ENCODE peak calls at places on chromosomes 2 and 18, in eight cellular contexts. S, U, T, J, C, A, D and P are unnamed samples.

GRCh38 chr2:120205901-120206581 is 17.2 kb downstream of the TMEM185B start:
- DNase-seq in T (peak), A (peak), U (no peak), C (no peak), J (peak), D (no peak), S (no peak), P (peak)

GRCh38 chr2:24409700-24410556 is 49.6 kb upstream of the ITSN2 start:
- DNase-seq in S (peak), C (peak), T (no peak), A (peak), D (peak), U (no peak), J (peak), P (peak)

GRCh38 chr18:26342646-26343045 is 116.4 kb downstream of the TAF4B start:
- DNase-seq in J (no peak), U (no peak), A (no peak), C (no peak), S (no peak), D (no peak), T (no peak), P (no peak)

GRCh38 chr2:165015052-165015642 is 59.8 kb upstream of the SLC38A11 start:
- DNase-seq in S (peak), C (peak), J (peak), A (peak), D (no peak), U (peak), T (no peak), P (peak)

GRCh38 chr18:9599328-9599727 is 15.0 kb downstream of the PPP4R1 start:
- DNase-seq in C (no peak), T (no peak), S (no peak), A (no peak), U (no peak), D (no peak), J (no peak), P (no peak)

GRCh38 chr2:204115288-204115687 is 178.7 kb downstream of the ICOS start:
- DNase-seq in D (no peak), S (no peak), U (no peak), C (no peak), J (no peak), A (no peak), T (no peak), P (no peak)

GRCh38 chr2:237165405-237166276 is 80.0 kb downstream of the COPS8 start:
- DNase-seq in J (peak), S (peak), D (no peak), T (no peak), A (no peak), C (no peak), U (no peak), P (no peak)

GRCh38 chr2:39504790-39505335 is 67.8 kb upstream of the MAP4K3 start:
- DNase-seq in T (no peak), S (peak), U (no peak), J (no peak), D (no peak), A (no peak), C (no peak), P (no peak)

GRCh38 chr2:86020984-86021383 is 84.7 kb downstream of the POLR1A start:
- DNase-seq in J (no peak), A (no peak), D (no peak), T (no peak), C (no peak), U (no peak), S (peak), P (no peak)

GRCh38 chr2:120938132-120938771 is 202.6 kb downstream of the GLI2 start:
- DNase-seq in A (no peak), T (no peak), S (no peak), U (no peak), C (no peak), D (no peak), J (no peak), P (no peak)

GRCh38 chr18:42190643-42191042 is 235.6 kb downstream of the PIK3C3 start:
- DNase-seq in S (no peak), C (no peak), A (no peak), J (no peak), D (no peak), T (no peak), U (no peak), P (no peak)

GRCh38 chr2:23689891-23690290 is 237.0 kb downstream of the ATAD2B start:
- DNase-seq in T (peak), U (no peak), S (no peak), C (no peak), J (no peak), D (no peak), A (no peak), P (no peak)

DNA sequence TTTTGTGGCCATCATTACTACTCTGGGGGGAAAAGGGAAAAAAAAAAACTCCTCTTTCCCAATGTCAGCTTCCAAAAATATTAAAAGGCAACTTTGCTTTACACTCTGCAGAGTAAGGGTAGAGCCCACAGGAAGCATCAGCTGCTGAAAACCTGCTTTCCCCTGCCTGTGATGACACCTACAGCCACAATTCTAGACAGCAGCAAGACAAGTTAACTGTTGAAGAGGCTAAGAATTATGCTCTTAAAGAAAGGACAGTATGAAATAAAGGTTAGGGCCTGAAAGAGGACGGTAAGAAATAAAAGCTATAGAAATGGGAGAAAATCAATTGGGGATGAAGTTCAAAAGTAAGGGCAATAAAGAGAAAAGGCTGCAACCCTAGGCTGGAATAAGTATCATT is 3.0 kb downstream of the PDE11A start:
- DNase-seq in D (no peak), A (no peak), U (no peak), C (no peak), S (no peak), T (no peak), J (peak), P (no peak)
- TF ChIP-seq CTCF in D (no peak), A (no peak), U (no peak), C (no peak), S (no peak), T (no peak), J (peak), P (no peak)

DNA sequence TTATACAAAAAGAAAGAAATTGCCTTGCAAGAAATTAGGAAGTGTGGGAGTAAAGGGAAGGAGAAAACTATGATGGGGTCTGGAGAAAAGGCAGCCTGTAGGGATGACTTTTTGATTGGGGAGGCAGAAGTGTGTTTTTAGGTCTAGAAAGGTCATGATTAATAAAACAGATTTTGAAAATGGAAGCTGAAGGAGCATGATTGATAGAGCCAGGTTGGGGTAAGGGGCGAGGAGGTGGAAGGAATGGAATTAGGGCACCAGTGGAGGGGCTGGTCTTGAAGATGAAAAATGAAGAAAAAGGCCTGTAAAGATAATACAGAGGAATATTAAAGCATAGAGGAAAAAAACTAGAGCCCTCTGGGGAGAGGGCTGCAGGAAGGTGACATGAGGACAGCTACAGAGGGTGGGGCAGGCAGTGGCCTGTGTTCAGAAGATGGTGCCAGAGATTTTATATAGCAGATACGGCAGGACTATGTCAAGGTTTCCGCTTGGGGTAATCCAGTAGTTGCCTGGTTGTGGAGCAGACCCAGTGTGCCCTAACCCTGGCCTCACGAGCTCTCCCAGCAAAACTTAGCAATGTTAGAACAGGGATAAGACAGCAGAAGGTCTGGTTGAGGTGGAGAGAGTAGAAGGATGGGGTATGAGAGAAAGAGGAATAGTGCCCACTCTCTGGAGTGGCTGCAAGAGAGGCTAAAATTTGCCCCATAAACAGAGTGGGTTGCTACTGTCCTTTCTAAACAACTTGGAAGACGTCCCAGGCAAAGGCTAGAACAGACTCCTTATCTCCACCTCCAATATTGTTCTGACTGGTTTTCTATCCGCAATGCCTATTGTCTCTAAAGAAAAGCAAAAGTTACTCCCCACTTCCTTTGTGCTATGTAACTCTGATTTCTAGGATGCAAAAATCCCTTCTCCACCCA is 287.3 kb downstream of the AGPS start:
- DNase-seq in A (no peak), C (no peak), T (no peak), J (no peak), U (no peak), S (no peak), D (no peak), P (no peak)
- TF ChIP-seq CTCF in A (no peak), C (no peak), T (no peak), J (no peak), U (no peak), S (no peak), D (no peak), P (no peak)

GRCh38 chr2:97858442-97858841 is 137.3 kb downstream of the TMEM131 start:
- DNase-seq in S (no peak), T (no peak), C (no peak), D (no peak), U (no peak), J (no peak), A (no peak), P (no peak)
- TF ChIP-seq CTCF in S (no peak), T (no peak), C (no peak), D (no peak), U (no peak), J (no peak), A (no peak), P (no peak)

GRCh38 chr2:46297546-46298271 is 502 bp downstream of the EPAS1 start:
- DNase-seq in C (peak), U (peak), J (peak), T (peak), S (no peak), A (peak), D (peak), P (peak)
- TF ChIP-seq CTCF in C (no peak), U (no peak), J (peak), T (no peak), S (no peak), A (no peak), D (no peak), P (no peak)

DNA sequence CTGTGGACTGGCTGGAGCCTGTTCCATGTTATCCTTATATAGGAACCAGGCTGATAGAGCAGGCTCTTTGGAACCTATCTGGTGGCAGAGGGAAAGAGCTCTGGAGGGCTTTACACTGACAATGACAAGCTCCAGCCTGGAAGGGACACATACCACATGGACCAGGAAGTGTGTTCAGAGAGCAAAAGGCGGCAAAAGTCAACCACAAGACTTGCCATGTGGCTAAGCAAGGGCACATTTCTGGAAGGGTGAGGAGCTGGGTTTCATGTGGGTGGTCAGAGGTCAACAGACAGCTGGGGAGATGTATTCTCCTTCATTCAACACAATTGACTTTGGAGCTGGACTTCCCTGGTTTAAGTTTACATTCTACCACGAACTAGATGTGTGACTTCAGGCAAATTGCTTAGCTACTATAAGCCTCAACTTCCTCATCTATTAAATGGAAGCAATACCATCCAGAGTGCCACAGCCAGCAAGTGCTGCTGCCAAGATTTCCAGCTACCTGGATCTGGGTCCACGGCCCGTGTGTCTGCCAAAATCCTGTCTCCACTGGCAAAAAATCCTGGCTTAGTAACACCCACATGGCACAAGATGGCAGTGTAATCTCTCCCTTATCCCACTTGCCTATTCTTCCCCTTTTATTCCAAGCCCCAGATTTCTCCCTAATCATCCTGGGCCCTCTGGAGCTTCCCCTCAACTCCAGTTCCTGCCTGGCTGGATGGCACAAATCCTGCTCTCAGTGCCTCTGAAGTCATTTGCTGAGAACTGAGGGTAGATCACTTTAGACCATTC is 325.3 kb downstream of the DYSF start:
- DNase-seq in S (no peak), J (no peak), A (no peak), C (no peak), U (no peak), D (no peak), T (no peak), P (no peak)
- TF ChIP-seq CTCF in S (no peak), J (no peak), A (no peak), C (no peak), U (no peak), D (no peak), T (no peak), P (no peak)

DNA sequence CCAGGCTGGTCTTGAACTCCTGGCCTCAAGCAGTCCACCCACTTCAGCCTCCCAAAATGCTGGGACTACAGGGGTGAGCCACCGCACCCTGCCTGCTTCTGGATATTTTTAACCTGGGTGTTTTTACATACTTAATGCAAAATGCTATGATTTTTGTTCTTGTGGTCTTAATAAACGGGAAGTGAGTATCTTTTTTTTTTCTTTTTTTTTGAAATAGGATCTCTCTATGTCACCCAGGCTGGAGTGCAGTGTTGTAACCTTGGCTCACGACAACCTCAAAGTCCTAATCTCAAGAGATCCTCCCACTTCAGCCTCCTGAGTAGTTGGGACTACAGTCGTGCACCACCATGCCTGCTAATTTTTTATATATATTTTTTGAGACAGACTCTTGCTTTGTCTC is 19.2 kb upstream of the ASXL2 start:
- DNase-seq in J (no peak), C (no peak), D (no peak), T (no peak), A (no peak), U (no peak), S (no peak), P (no peak)
- TF ChIP-seq CTCF in J (no peak), C (no peak), D (no peak), T (no peak), A (no peak), U (no peak), S (no peak), P (no peak)

GRCh38 chr18:64330161-64330560 is 181.3 kb upstream of the LINC00305 start:
- DNase-seq in S (no peak), C (no peak), A (no peak), U (no peak), T (no peak), D (no peak), J (peak), P (peak)
- TF ChIP-seq CTCF in S (no peak), C (no peak), A (no peak), U (no peak), T (no peak), D (no peak), J (peak), P (no peak)

DNA sequence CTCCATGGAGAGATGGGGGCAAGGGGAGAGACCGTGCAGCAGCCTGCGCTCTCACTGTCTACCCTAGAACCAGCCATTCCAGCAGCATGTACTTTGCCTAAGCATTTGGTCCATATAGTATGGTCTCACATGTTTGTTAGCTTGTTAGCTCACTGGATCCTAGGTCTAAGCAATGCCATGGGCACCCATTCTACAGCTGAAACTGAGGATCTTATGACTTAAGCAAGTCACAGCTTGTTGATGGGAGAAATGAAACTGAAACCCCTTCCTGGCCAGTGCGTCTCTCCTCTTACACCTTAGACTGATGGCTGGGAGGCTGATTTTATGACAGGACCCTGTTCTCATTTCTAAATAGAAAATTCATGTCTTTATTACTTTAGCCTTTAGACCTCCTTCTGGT is 90.1 kb downstream of the EPAS1 start:
- DNase-seq in C (no peak), T (no peak), D (no peak), S (no peak), U (no peak), A (no peak), J (no peak), P (no peak)
- TF ChIP-seq CTCF in C (no peak), T (no peak), D (no peak), S (no peak), U (no peak), A (no peak), J (no peak), P (no peak)

DNA sequence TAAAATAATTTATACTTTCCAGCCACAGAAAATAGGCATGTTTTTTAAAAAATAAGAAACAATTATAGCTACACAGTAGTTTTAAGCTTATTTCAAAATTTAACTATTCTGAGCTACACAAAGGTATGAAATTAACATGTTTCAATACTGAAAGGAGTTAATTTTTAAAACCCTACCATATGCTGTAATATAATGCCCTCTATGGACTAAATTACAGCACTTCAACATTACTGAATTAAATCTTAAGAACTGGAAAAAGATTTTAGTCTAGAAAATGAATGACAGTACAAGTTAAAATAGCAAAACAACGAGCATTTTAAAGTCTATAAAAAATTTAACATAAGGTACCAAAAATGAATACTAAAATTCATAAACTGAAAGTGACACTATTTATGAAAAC is 36.3 kb downstream of the RTN4 start:
- DNase-seq in U (no peak), S (no peak), C (no peak), A (no peak), T (no peak), D (no peak), J (no peak), P (no peak)
- TF ChIP-seq CTCF in U (no peak), S (no peak), C (no peak), A (no peak), T (no peak), D (peak), J (no peak), P (peak)

GRCh38 chr18:36128907-36129299 is 237 bp downstream of the SLC39A6 start:
- DNase-seq in A (no peak), J (no peak), T (no peak), D (no peak), U (no peak), S (no peak), C (no peak), P (no peak)
- TF ChIP-seq CTCF in A (no peak), J (no peak), T (no peak), D (no peak), U (no peak), S (no peak), C (no peak), P (no peak)